ENCODE peak calls at places on chromosomes 6 and 20, in four cellular contexts. Q is progenitor cell of endocrine pancreas, H is Calu3, W is dorsolateral prefrontal cortex. Y is an unnamed sample.

GRCh38 chr6:162882817-162883481 is 155.2 kb downstream of the PACRG start:
- DNase-seq in Q (no peak), H (no peak), W (no peak), Y (no peak)

GRCh38 chr6:32947552-32948465 is 5.1 kb downstream of the HLA-DMA start:
- DNase-seq in Q (no peak), H (peak; percentile 81), W (no peak), Y (no peak)

GRCh38 chr6:53770690-53771320 is 24.0 kb upstream of the LRRC1 start:
- DNase-seq in Q (no peak), H (no peak), W (no peak), Y (no peak)

GRCh38 chr6:138691595-138692057 is 81.9 kb upstream of the CCDC28A start:
- DNase-seq in Q (no peak), H (peak; percentile 8), W (no peak), Y (no peak)

GRCh38 chr6:10847684-10848083 is 9.3 kb upstream of the MAK start:
- DNase-seq in Q (no peak), H (no peak), W (no peak), Y (no peak)

GRCh38 chr6:158207452-158207788 is 39.3 kb downstream of the GTF2H5 start:
- DNase-seq in Q (no peak), H (no peak), W (no peak), Y (peak; percentile 75)

GRCh38 chr6:33856034-33856590 is 52.3 kb upstream of the MLN start:
- DNase-seq in Q (no peak), H (no peak), W (no peak), Y (no peak)

GRCh38 chr20:33933469-33933909 is 60.2 kb upstream of the RALY start:
- DNase-seq in Q (no peak), H (peak; percentile 63), W (peak; percentile 41), Y (peak; percentile 71)

GRCh38 chr6:31541059-31541657 is 645 bp downstream of the DDX39B start:
- DNase-seq in Q (no peak), H (peak; percentile 69), W (no peak), Y (peak; percentile 41)

GRCh38 chr6:147135211-147135672 is 69.0 kb upstream of the STXBP5 start:
- DNase-seq in Q (no peak), H (no peak), W (no peak), Y (no peak)

GRCh38 chr6:155001482-155001881 is 6.4 kb downstream of the TIAM2 start:
- DNase-seq in Q (no peak), H (no peak), W (no peak), Y (no peak)

GRCh38 chr6:89559487-89559886 is 79.1 kb downstream of the LYRM2 start:
- DNase-seq in Q (no peak), H (no peak), W (no peak), Y (no peak)

GRCh38 chr20:54212226-54212625 is 4.3 kb downstream of the PFDN4 start:
- DNase-seq in Q (no peak), H (no peak), W (no peak), Y (no peak)

GRCh38 chr6:53728570-53729194 is 63.1 kb upstream of the KLHL31 start:
- DNase-seq in Q (peak; percentile 39), H (peak; percentile 78), W (peak; percentile 43), Y (peak; percentile 58)

GRCh38 chr20:46512943-46513844 is at the start of gene ZNF334:
- DNase-seq in Q (peak; percentile 56), H (no peak), W (peak; percentile 39), Y (peak; percentile 73)

GRCh38 chr6:10276106-10276505 is 138.8 kb downstream of the TFAP2A start:
- DNase-seq in Q (no peak), H (no peak), W (no peak), Y (no peak)

GRCh38 chr6:89895273-89895874 is 1.1 kb downstream of the GJA10 start:
- DNase-seq in Q (peak; percentile 67), H (peak; percentile 53), W (no peak), Y (no peak)

GRCh38 chr6:34359438-34360158 is 32.9 kb downstream of the NUDT3 start:
- DNase-seq in Q (no peak), H (no peak), W (no peak), Y (no peak)

GRCh38 chr20:8372819-8373218 is 240.8 kb downstream of the PLCB1 start:
- DNase-seq in Q (no peak), H (no peak), W (no peak), Y (no peak)

GRCh38 chr6:145903356-145904102 is 60.6 kb downstream of the SHPRH start:
- DNase-seq in Q (no peak), H (no peak), W (no peak), Y (no peak)

GRCh38 chr20:2872304-2873009 is 824 bp upstream of the PTPRA start:
- DNase-seq in Q (peak; percentile 41), H (peak; percentile 67), W (peak; percentile 59), Y (peak; percentile 76)

GRCh38 chr6:136063095-136063494 is 187.0 kb downstream of the MTFR2 start:
- DNase-seq in Q (no peak), H (no peak), W (no peak), Y (no peak)

DNA sequence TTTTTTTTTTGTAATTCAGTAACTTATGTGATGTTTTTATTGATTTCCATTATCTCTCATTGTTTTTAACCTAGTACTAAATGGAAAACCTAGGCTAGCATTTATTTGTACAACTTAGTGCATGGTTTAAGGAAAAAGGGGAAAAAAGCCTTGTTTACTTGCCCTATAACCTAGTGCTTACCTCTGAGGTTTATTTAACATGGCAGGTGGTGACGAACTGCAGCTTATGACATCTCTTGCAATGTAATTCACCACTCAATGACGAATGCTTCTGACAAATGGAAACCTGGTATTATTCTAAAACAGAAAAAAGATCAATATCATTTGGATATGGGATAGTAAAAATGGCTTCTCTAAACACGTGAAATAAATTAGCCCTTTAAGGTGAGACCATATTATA is 618.6 kb upstream of the FLRT3 start:
- DNase-seq in Q (no peak), H (no peak), W (no peak), Y (no peak)
- TF ChIP-seq CTCF in Q (no peak), H (no peak), W (no peak), Y (no peak)

DNA sequence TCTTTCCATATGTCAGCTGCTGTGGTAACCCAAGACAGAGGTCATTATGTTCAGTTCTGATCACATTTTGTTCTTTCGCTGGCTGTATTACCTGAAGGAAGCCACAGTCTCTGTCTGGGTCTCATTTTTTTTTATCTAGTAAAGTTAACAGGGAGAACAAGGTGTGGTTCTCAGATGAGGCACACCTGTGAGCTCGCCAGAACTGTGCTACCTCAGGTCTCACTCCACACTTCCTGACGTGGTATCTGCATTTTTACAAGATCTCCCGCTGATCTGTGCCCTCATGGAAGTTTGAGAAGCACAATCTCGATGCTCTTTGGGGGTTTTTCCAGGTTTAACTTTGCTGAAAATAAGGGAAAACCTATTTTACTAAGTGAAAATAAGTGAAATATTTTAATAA is 169.5 kb upstream of the CENPW start:
- DNase-seq in Q (no peak), H (no peak), W (no peak), Y (no peak)
- TF ChIP-seq CTCF in Q (no peak), H (no peak), W (no peak), Y (no peak)

GRCh38 chr6:42978793-42979522 is at the start of gene PEX6:
- DNase-seq in Q (peak; percentile 80), H (peak; percentile 96), W (peak; percentile 77), Y (peak; percentile 93)

GRCh38 chr6:42981866-42982265 is 2.5 kb upstream of the PPP2R5D start:
- DNase-seq in Q (no peak), H (no peak), W (no peak), Y (no peak)

GRCh38 chr6:42984001-42984923 is at the start of gene PPP2R5D:
- DNase-seq in Q (peak; percentile 92), H (peak; percentile 99), W (peak; percentile 93), Y (peak; percentile 97)

GRCh38 chr6:42978487-42978792 is 541 bp downstream of the PEX6 start:
- DNase-seq in Q (peak; percentile 26), H (peak; percentile 60), W (no peak), Y (no peak)

GRCh38 chr6:42979523-42980177 is 669 bp upstream of the PEX6 start:
- DNase-seq in Q (no peak), H (no peak), W (no peak), Y (no peak)
- TF ChIP-seq CTCF in Q (no peak), H (no peak), W (no peak), Y (no peak)

DNA sequence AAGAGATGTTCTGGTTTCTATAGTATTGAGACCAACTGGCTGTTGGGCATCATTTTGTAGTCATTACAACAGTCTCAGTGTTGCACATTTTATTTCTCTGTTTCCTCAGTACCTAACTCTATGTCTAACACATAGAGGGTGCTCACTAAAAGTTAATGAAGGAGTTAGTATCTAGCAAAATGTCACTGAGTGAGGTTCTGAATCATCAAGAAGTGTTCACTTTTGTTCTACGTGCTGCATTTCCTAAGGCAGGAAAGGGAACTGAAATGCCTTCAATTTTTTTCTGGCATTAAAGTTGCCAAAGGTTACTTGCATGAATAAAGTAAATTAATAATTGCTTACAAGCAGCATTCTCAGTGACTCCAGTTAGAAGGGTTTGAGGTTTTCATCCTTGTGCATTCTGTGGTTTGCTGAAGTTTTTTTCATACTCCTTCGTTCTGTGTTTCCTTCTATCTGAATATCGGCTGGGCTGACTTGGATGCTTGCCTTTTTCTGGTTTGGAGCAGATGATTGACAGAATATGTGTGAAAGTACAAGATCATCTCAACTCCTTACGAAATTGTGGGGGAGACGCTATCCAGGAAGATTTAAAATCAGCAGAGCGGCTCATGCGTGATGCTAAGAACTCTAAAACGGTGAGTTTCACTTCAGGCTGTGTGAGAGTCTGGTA is 114.5 kb upstream of the SCGN start:
- DNase-seq in Q (no peak), H (no peak), W (no peak), Y (no peak)
- TF ChIP-seq CTCF in Q (no peak), H (no peak), W (no peak), Y (no peak)

DNA sequence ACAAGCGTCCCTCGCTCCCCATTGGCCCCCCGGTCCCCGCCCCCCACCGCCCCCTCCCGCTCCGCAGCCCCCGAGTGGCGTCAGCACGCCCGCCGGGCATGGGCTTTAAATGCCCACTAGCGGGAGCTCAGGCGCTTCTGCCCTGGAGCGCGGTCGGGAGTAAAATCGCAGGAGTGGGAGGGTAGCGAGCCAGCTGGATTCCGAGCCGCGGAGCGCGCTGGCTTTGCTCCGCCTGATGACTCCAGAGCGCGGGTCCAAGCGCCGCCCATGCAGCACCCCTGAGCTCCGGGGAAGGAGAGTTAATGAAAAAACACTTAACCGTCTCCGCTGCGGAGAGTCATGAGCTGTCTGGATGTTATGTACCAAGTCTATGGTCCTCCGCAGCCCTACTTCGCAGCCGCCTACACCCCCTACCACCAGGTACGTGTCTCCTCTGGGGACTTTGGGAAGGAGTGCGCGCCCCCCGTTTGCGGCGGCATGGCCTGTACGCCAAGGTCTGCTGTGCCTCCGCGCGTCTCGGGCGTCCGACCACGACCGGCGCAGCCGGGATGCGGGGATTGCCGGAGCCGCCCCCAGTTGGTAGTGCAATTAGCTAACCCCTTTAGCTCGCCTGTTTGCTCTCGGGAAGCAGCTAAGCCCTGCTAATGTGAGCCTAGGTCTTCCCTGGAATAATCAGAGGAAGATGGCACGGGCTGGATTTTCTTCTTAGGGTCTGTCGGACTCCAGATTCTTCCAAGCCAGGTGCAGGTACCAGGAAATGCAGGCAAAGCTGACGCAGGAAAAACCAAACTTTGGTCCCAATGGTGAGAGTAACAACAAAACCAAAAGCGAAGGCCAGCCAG is at the start of gene VGLL2:
- DNase-seq in Q (peak; percentile 55), H (no peak), W (no peak), Y (peak; percentile 25)
- TF ChIP-seq CTCF in Q (peak; percentile 30), H (no peak), W (no peak), Y (no peak)

DNA sequence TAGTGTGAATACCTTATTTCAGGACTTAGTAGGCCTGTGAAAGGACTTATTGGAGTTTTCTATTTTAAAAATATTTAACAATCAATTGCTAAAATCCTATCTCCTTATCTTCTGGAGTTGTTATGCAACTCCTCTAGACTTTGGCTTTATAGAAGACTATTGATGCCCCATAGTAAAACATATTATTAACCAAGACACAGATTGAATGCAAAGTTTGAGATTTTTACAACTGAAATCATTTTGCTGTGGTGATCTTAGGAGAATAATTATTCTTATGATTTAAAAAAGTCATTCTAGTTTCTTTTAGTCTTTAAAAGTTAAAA is 4.5 kb downstream of the HEY2 start:
- DNase-seq in Q (no peak), H (no peak), W (no peak), Y (no peak)
- TF ChIP-seq CTCF in Q (no peak), H (no peak), W (peak; percentile 1), Y (no peak)

GRCh38 chr6:18990313-18990978 is 603.3 kb downstream of the RNF144B start:
- DNase-seq in Q (peak; percentile 70), H (peak; percentile 66), W (peak; percentile 55), Y (peak; percentile 28)
- TF ChIP-seq CTCF in Q (peak; percentile 76), H (peak; percentile 32), W (peak; percentile 60), Y (peak; percentile 32)

Y was measured in GM10248.